ENCODE peak calls at places on chromosomes 3 and 15, in six cellular contexts. N, O, E, Q, F and I are unnamed samples.

GRCh38 chr3:194022052-194022451 is 113.9 kb upstream of the HES1 start:
- DNase-seq in Q (no peak), N (no peak), F (no peak), E (no peak), O (no peak), I (no peak)

GRCh38 chr15:41783272-41783660 is 9.0 kb downstream of the MAPKBP1 start:
- DNase-seq in F (no peak), E (no peak), N (no peak), O (no peak), Q (no peak), I (no peak)

GRCh38 chr15:42611532-42611931 is 36.1 kb downstream of the STARD9 start:
- DNase-seq in N (no peak), Q (no peak), O (no peak), E (no peak), F (no peak), I (no peak)

GRCh38 chr3:188261011-188261410 is 107.1 kb downstream of the LPP start:
- DNase-seq in O (no peak), E (no peak), F (no peak), N (no peak), Q (no peak), I (no peak)

GRCh38 chr3:155093261-155093660 is 13.1 kb downstream of the MME start:
- DNase-seq in O (no peak), Q (no peak), F (no peak), N (no peak), E (no peak), I (no peak)

GRCh38 chr3:78116874-78117273 is 1077.0 kb downstream of the ROBO2 start:
- DNase-seq in O (no peak), Q (no peak), N (no peak), F (no peak), E (no peak), I (no peak)

GRCh38 chr15:65400760-65401606 is 21.8 kb downstream of the IGDCC4 start:
- DNase-seq in O (peak), F (peak), Q (no peak), E (peak), N (peak), I (peak)

GRCh38 chr3:95189348-95189747 is 1126.5 kb downstream of the NSUN3 start:
- DNase-seq in F (no peak), Q (no peak), E (no peak), O (no peak), N (no peak), I (no peak)

GRCh38 chr3:151265866-151266265 is 12.5 kb downstream of the P2RY14 start:
- DNase-seq in F (no peak), O (no peak), N (no peak), E (peak), Q (peak), I (no peak)

GRCh38 chr3:39135170-39135805 is 18.1 kb downstream of the CSRNP1 start:
- DNase-seq in N (no peak), Q (no peak), E (no peak), O (no peak), F (no peak), I (no peak)

GRCh38 chr3:64900916-64901903 is 213.4 kb upstream of the ADAMTS9 start:
- DNase-seq in F (no peak), O (no peak), N (no peak), E (no peak), Q (no peak), I (no peak)

GRCh38 chr3:196740476-196741400 is 1.1 kb downstream of the PAK2 start:
- DNase-seq in O (no peak), N (peak), Q (no peak), E (no peak), F (peak), I (no peak)

GRCh38 chr3:43062040-43062555 is 43.8 kb downstream of the POMGNT2 start:
- DNase-seq in E (no peak), N (no peak), F (no peak), O (no peak), Q (no peak), I (no peak)

GRCh38 chr3:3089017-3089416 is 21.2 kb downstream of the IL5RA start:
- DNase-seq in N (no peak), E (no peak), F (no peak), O (no peak), Q (peak), I (no peak)

GRCh38 chr15:82093774-82094211 is 48.0 kb upstream of the MEX3B start:
- DNase-seq in F (peak), E (no peak), N (peak), O (no peak), Q (no peak), I (no peak)

GRCh38 chr3:89562373-89562772 is 455.0 kb downstream of the EPHA3 start:
- DNase-seq in O (no peak), E (no peak), N (peak), F (no peak), Q (no peak), I (no peak)

GRCh38 chr3:100882571-100882981 is 110.6 kb downstream of the ABI3BP start:
- DNase-seq in N (no peak), F (no peak), Q (no peak), O (no peak), E (no peak), I (no peak)

GRCh38 chr3:100516843-100517242 is 24.4 kb downstream of the TMEM45A start:
- DNase-seq in Q (no peak), N (no peak), E (no peak), O (no peak), F (no peak), I (no peak)

GRCh38 chr3:60826511-60826910 is 424.7 kb downstream of the FHIT start:
- DNase-seq in F (no peak), Q (no peak), N (no peak), E (no peak), O (no peak), I (no peak)

GRCh38 chr3:139127101-139127500 is 82.4 kb upstream of the PRR23C start:
- DNase-seq in E (no peak), N (no peak), Q (no peak), O (no peak), F (no peak), I (no peak)

GRCh38 chr3:36461588-36461987 is 81.3 kb downstream of the STAC start:
- DNase-seq in E (no peak), Q (no peak), N (no peak), F (no peak), O (no peak), I (no peak)

GRCh38 chr15:73265536-73266153 is 103.1 kb downstream of the HCN4 start:
- DNase-seq in N (peak), F (peak), E (no peak), Q (no peak), O (peak), I (peak)

GRCh38 chr3:31981206-31982181 is at the start of the genes OSBPL10 and ZNF860:
- DNase-seq in Q (no peak), E (no peak), F (no peak), O (peak), N (peak), I (peak)
- TF ChIP-seq JUND in Q (no peak), E (peak), F (no peak), O (no peak), N (no peak), I (no peak)

DNA sequence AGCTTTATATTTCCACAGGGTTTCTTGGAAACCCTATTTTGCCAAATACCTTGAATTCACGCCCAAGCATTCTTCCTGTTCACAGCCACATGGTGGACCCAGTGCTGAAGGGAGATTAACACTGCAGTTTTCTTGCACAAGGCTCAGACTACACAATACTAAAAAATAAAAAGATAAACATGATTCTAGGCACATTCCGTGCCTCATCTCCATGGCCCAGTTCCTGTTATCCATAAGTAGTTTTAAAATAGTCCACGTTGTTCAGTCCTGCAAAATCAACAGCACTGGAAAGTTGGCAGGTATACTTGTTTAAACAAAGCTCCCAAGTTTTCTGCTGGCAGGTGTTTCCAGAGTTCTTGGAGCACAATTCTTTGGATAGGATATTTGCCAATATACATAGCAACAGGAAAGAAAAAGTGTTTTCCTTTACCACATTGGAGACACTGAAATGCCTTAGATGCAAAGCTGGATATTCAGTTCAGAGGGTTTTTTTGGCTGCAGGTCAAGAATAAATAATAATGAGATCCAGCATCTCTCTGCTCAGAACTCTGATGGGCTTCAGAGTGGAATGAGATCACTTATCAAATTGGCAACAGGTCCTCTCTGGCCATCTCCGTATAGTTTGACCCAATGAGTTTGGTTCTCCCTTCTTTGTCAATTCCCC is 88.1 kb upstream of the TGFBR2 start:
- DNase-seq in O (no peak), F (no peak), Q (no peak), E (no peak), N (peak), I (peak)
- TF ChIP-seq JUND in O (no peak), F (no peak), Q (no peak), E (no peak), N (no peak), I (no peak)

GRCh38 chr15:90306560-90306959 is 41.1 kb downstream of the NGRN start:
- DNase-seq in E (no peak), N (no peak), Q (peak), O (no peak), F (no peak), I (no peak)
- TF ChIP-seq JUND in E (no peak), N (no peak), Q (no peak), O (no peak), F (no peak), I (no peak)

GRCh38 chr3:11580645-11581044 is 63.1 kb downstream of the VGLL4 start:
- DNase-seq in F (no peak), N (no peak), O (no peak), Q (no peak), E (no peak), I (no peak)

GRCh38 chr3:11583226-11583625 is 60.5 kb downstream of the VGLL4 start:
- DNase-seq in F (no peak), O (no peak), Q (no peak), E (no peak), N (no peak), I (no peak)

GRCh38 chr3:11581237-11582122 is 62.2 kb downstream of the VGLL4 start:
- DNase-seq in F (no peak), O (no peak), N (no peak), E (no peak), Q (no peak), I (no peak)

GRCh38 chr3:11583638-11584046 is 60.1 kb downstream of the VGLL4 start:
- DNase-seq in F (no peak), E (no peak), Q (no peak), N (no peak), O (no peak), I (no peak)

DNA sequence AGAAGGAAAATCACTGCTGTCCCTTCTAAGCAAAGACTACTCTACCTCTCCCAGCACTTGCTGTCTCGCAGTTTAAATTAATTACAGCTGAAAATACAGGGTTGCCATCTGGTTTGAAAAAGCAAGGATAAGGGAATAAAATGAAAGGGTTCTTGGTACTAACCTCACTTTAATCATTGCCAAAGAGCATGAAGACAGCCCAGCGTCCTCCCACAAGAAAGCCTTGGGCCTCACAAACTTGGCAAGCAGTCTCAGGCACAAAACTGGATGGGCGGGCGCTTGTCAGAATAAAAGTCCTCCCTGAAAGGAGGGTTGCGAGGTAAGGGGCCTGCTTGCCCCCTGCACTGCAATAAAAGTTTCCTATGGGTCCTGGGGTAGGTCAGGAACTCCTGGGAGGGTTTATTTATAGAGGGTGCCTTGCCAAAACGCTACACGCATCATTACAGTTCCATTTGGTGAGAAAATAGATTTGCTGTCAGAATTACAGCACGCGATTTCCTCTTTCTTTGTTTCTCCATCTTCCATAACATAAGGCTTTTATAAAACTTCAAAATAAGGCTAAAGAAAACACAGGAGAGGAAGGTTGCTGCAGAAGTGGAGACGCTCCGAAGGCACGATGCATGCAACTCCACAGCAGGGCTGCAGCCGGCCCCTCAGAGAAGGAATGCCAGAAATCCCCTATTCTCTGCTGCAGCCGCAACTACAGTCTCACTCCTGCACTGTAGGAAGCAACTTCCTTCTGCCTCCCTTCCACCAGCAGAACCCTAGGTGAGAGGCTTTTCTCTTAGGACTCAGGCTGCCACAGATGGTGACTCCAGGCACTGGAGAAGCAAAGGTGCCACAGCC is 61.4 kb downstream of the VGLL4 start:
- DNase-seq in Q (no peak), F (no peak), O (no peak), N (no peak), E (no peak), I (peak)
- TF ChIP-seq JUND in Q (no peak), F (no peak), O (no peak), N (no peak), E (no peak), I (no peak)

GRCh38 chr3:17793542-17794195 is 51.2 kb upstream of the TBC1D5 start:
- DNase-seq in O (no peak), F (no peak), Q (no peak), E (no peak), N (no peak), I (no peak)
- TF ChIP-seq JUND in O (no peak), F (no peak), Q (no peak), E (no peak), N (no peak), I (no peak)

GRCh38 chr15:95922431-95922830 is 408.1 kb upstream of the NR2F2 start:
- DNase-seq in O (peak), N (peak), E (no peak), Q (peak), F (peak), I (peak)

GRCh38 chr15:95921404-95921803 is 409.1 kb upstream of the NR2F2 start:
- DNase-seq in O (no peak), E (no peak), F (no peak), N (no peak), Q (no peak), I (no peak)

GRCh38 chr15:95919460-95919859 is 411.0 kb upstream of the NR2F2 start:
- DNase-seq in O (no peak), Q (no peak), N (no peak), E (no peak), F (peak), I (no peak)

GRCh38 chr15:95928822-95929221 is 401.7 kb upstream of the NR2F2 start:
- DNase-seq in O (no peak), Q (no peak), F (no peak), N (no peak), E (no peak), I (no peak)

DNA sequence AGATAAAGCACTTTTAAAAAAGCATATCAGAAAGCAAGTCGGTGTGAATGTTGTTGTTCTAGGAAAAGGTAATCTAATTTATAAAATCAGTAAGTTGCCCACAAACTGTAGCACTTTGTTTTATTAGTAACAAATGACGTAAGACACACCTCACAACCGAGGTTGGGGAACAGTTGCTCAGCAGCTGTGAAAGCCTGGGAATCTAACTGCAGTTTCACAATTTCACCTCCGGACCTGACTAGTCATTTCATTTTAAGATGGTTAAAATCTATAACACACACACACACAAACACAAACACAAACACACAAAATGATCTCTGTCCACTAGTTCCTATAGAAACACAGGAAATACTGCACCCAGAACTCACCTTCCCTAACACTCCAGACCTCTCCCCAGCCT is 406.7 kb upstream of the NR2F2 start:
- DNase-seq in Q (no peak), O (no peak), F (no peak), N (no peak), E (no peak), I (no peak)
- TF ChIP-seq JUND in Q (no peak), O (no peak), F (no peak), N (no peak), E (no peak), I (no peak)

DNA sequence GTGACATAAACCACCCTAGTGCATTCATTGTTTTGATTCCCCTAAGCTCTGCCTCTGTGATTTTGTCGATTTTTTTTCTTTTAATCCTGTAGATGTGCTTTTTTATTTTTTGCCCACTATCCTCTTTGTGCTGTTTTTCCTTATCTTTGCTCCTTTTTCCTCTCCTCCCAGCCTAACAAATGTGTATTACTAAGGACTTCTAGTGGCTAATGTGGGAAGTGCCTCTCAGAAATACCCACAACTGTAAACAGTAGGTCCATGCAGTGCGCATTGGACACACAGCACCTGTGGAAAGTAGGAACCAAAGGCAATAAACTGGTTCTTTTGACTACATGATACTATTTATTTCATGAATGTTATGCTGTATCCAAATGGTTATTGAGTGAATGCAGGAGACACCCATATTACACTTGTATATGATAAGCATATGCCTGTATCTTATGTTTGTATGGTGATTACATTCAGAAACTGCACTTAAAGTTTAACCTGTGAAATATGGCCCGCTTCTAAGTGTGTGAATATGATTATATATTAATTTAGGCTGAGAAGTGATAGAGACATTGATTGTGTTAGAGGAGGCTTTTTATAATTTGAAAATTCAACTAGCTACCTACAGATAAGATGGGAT is 147.8 kb downstream of the PLCL2 start:
- DNase-seq in Q (no peak), N (peak), E (no peak), F (peak), O (peak), I (peak)
- TF ChIP-seq JUND in Q (no peak), N (no peak), E (no peak), F (no peak), O (no peak), I (no peak)

GRCh38 chr3:140338916-140339315 is 338.9 kb upstream of the TRIM42 start:
- DNase-seq in F (no peak), Q (no peak), E (no peak), N (no peak), O (no peak), I (no peak)

GRCh38 chr3:140334105-140334504 is 343.8 kb upstream of the TRIM42 start:
- DNase-seq in O (no peak), N (no peak), Q (no peak), F (no peak), E (no peak), I (no peak)

GRCh38 chr3:140334530-140334929 is 343.3 kb upstream of the TRIM42 start:
- DNase-seq in E (no peak), N (no peak), Q (no peak), O (no peak), F (no peak), I (no peak)
- TF ChIP-seq JUND in E (no peak), N (no peak), Q (no peak), O (no peak), F (no peak), I (no peak)

GRCh38 chr15:99580061-99580460 is 14.3 kb downstream of the MEF2A start:
- DNase-seq in O (no peak), Q (no peak), N (no peak), F (no peak), E (no peak), I (no peak)

GRCh38 chr15:99571299-99571698 is 5.5 kb downstream of the MEF2A start:
- DNase-seq in O (no peak), Q (no peak), N (no peak), F (no peak), E (no peak), I (no peak)

GRCh38 chr15:99574048-99574447 is 8.3 kb downstream of the MEF2A start:
- DNase-seq in F (no peak), O (no peak), Q (no peak), E (no peak), N (no peak), I (no peak)

GRCh38 chr15:99578809-99579208 is 13.0 kb downstream of the MEF2A start:
- DNase-seq in E (no peak), O (no peak), Q (no peak), N (no peak), F (no peak), I (no peak)

GRCh38 chr15:99574502-99574901 is 8.7 kb downstream of the MEF2A start:
- DNase-seq in F (no peak), E (no peak), Q (no peak), O (no peak), N (no peak), I (no peak)
- TF ChIP-seq JUND in F (no peak), E (no peak), Q (no peak), O (no peak), N (no peak), I (no peak)